ENCODE peak calls at places on chromosomes 16 and 17, in six cellular contexts. B, Y, R, E, S and O are unnamed samples.

GRCh38 chr17:76872221-76872873 is 4.1 kb downstream of the MGAT5B start:
- DNase-seq in E (no peak), B (peak; percentile 67), S (no peak), R (peak; percentile 29), Y (no peak), O (no peak)

GRCh38 chr16:61823326-61823725 is 212.9 kb downstream of the CDH8 start:
- DNase-seq in S (no peak), B (no peak), E (no peak), R (no peak), Y (no peak), O (no peak)

GRCh38 chr17:1002771-1003555 is 6.0 kb downstream of the TIMM22 start:
- DNase-seq in Y (no peak), E (no peak), R (no peak), S (no peak), B (no peak), O (no peak)

GRCh38 chr17:17849863-17850373 is 13.1 kb upstream of the SREBF1 start:
- DNase-seq in B (peak; percentile 48), S (peak; percentile 61), R (peak; percentile 80), E (peak; percentile 57), Y (peak; percentile 76), O (no peak)

GRCh38 chr17:31842416-31843381 is 16.3 kb downstream of the COPRS start:
- DNase-seq in Y (peak; percentile 78), E (peak; percentile 45), R (peak; percentile 78), S (peak; percentile 70), B (peak; percentile 89), O (peak; percentile 89)

GRCh38 chr16:66223176-66223780 is 143.2 kb upstream of the CDH5 start:
- DNase-seq in B (no peak), E (no peak), Y (no peak), R (no peak), S (peak; percentile 42), O (no peak)

GRCh38 chr17:79951361-79952264 is 84.1 kb downstream of the TBC1D16 start:
- DNase-seq in S (peak; percentile 62), B (peak; percentile 90), E (no peak), Y (no peak), R (no peak), O (no peak)

GRCh38 chr17:80872011-80872929 is 119.4 kb upstream of the CHMP6 start:
- DNase-seq in E (no peak), B (no peak), Y (no peak), R (no peak), S (peak; percentile 71), O (no peak)

GRCh38 chr16:74862743-74863244 is 88.2 kb upstream of the FA2H start:
- DNase-seq in S (no peak), E (no peak), Y (peak; percentile 80), R (peak; percentile 64), B (peak; percentile 70), O (no peak)

GRCh38 chr17:72113751-72114150 is 7.1 kb upstream of the SOX9 start:
- DNase-seq in S (peak; percentile 54), E (no peak), Y (no peak), R (no peak), B (no peak), O (no peak)

GRCh38 chr17:913207-913606 is 66.4 kb downstream of the NXN start:
- DNase-seq in E (no peak), Y (no peak), R (no peak), S (no peak), B (no peak), O (no peak)

GRCh38 chr16:27802664-27803450 is 252.9 kb downstream of the KATNIP start:
- DNase-seq in Y (no peak), S (no peak), E (no peak), B (no peak), R (no peak), O (no peak)

DNA sequence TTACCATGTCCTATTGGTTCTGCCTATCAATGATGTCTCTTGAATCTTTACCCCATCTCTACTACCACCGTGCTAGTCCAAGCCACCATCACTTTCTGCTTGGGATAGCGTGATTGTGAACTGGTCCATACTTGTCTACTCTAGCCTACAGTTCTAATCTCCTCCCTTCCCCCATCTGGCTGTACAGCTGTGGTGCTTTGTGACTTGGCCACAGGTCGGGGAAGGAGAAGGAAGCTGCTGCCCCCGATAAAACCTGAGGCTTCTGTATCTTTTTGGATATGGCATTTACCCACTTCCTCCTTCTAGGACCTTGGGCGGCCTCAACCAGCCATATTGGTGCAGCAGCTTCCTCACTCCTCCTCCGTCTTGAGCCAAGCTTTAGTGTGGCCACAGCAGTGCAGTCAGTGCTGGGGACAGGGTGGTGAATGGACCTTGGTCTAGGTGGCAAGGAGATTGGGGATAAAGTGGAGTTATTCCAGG is 314 bp upstream of the ITGA2B start:
- DNase-seq in E (no peak), S (no peak), R (peak; percentile 74), Y (no peak), B (no peak), O (no peak)
- TF ChIP-seq CTCF in E (no peak), S (no peak), R (no peak), Y (no peak), B (no peak), O (no peak)

DNA sequence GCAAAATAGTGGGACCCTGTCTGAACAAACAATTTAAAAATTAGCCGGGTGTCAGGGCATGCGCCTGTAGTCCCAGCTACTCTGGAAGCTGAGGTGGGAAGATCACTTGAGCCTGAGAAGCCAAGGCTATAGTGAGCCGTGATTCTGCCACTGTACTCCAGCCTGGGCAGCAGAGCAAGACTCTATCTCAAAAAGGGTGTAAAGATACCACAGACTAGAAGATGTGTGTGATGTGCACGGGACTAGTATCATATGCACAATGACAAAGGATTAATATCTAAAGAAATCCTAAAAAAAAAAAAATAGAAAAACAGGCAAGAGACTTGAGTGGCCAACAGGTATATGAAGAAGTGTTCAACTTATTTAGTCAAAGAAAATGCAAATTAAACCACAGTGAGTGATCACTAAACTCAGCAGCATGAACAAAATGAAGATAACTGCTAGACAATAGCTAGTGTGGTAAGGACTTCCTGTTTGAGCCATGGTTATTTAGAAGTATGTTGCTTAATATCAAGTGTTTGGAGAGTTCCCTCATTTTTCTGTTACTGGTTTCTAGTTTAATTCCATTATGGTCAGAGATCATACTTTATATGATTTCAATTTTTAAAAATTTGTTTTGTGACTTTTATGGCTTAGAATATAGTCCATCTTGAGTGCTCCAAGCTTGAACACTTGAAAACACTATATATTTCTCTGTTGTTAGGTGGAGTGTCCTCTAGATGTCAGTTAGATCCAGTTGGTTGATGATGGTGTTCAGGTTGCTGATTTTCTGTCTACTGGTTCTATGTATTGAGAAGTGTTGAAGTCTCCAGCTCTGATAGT is 14.7 kb upstream of the SLX4 start:
- DNase-seq in S (no peak), E (no peak), B (no peak), R (no peak), Y (peak; percentile 56), O (no peak)
- TF ChIP-seq CTCF in S (no peak), E (no peak), B (no peak), R (peak; percentile 8), Y (no peak), O (no peak)

GRCh38 chr17:64202683-64203430 is 60.2 kb downstream of the TEX2 start:
- DNase-seq in Y (no peak), B (no peak), E (no peak), S (no peak), R (no peak), O (no peak)
- TF ChIP-seq CTCF in Y (no peak), B (no peak), E (no peak), S (no peak), R (no peak), O (no peak)

GRCh38 chr17:13351046-13351445 is 250.7 kb downstream of the HS3ST3A1 start:
- DNase-seq in S (no peak), B (no peak), E (no peak), Y (no peak), R (no peak), O (no peak)

GRCh38 chr17:13350466-13350865 is 251.3 kb downstream of the HS3ST3A1 start:
- DNase-seq in Y (no peak), S (no peak), B (no peak), E (no peak), R (no peak), O (no peak)

GRCh38 chr17:13346592-13346991 is 255.1 kb downstream of the HS3ST3A1 start:
- DNase-seq in S (no peak), E (no peak), R (no peak), Y (no peak), B (no peak), O (no peak)

GRCh38 chr17:13346996-13347762 is 254.6 kb downstream of the HS3ST3A1 start:
- DNase-seq in S (peak; percentile 30), B (peak; percentile 68), R (no peak), Y (no peak), E (no peak), O (no peak)

DNA sequence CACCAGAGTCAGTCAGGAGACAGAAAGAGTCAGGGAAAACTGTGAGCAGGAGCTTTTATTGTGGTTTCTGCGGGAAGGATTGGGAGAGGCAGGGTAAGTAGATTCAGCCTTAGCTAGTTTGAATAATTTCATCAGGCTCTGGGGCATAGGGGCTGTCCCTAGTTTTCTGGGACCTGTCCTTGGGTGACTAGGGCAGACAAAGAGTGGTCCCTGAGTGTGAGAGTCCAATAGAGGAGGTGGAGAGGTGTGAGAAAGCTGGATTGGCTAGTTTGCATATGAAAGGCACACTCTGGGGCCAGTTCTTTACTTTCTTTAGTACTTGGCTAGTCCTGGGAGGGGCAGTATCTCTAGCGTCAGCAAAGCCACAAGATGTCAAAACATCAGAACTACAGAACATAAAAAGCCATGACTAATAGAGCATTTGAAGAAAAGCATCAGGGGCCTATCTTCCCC is 255.6 kb downstream of the HS3ST3A1 start:
- DNase-seq in E (no peak), Y (no peak), S (no peak), R (peak; percentile 21), B (peak; percentile 54), O (no peak)
- TF ChIP-seq CTCF in E (no peak), Y (no peak), S (no peak), R (no peak), B (no peak), O (no peak)

GRCh38 chr16:52577130-52577706 is 30.3 kb upstream of the TOX3 start:
- DNase-seq in E (no peak), S (no peak), R (no peak), B (no peak), Y (no peak), O (no peak)
- TF ChIP-seq CTCF in E (no peak), S (no peak), R (no peak), B (no peak), Y (no peak), O (no peak)

GRCh38 chr16:53775821-53776431 is 72.0 kb downstream of the FTO start:
- DNase-seq in B (peak; percentile 65), E (no peak), Y (no peak), R (no peak), S (peak; percentile 41), O (no peak)
- TF ChIP-seq CTCF in B (no peak), E (no peak), Y (no peak), R (no peak), S (no peak), O (no peak)

GRCh38 chr16:58127033-58127556 is 2.1 kb downstream of the CFAP20 start:
- DNase-seq in B (no peak), R (peak; percentile 29), E (peak; percentile 10), S (no peak), Y (no peak), O (no peak)
- TF ChIP-seq CTCF in B (peak; percentile 20), R (peak; percentile 30), E (peak; percentile 36), S (peak; percentile 25), Y (peak; percentile 10), O (peak; percentile 29)

DNA sequence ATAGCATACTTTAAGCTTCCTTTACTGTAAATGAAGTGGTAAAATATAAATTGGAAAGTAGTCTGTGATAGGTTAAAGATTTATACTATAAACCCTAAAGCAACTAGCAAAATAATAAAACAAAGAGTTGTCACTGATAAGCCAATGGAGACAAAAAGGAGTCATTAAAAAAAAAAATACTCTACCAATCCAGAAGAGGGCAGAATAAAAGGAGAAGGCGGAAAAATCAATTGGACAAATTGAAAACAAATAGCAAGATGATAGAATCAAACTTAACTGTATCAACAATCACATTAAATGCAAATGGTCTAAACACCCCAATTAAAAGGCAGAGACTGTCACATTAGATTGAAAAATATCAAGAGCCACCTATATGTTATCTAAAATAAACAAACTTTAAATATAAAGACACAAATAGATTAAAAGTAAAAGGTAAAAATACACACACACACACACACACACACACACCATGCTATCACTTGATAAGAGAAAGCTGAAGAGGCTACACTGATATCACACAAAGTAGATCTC is 71.8 kb downstream of the CACNG1 start:
- DNase-seq in B (no peak), S (no peak), R (no peak), E (no peak), Y (no peak), O (no peak)
- TF ChIP-seq CTCF in B (no peak), S (no peak), R (no peak), E (no peak), Y (no peak), O (no peak)